ENCODE peak calls at places on chromosome 11, in nine cellular contexts. B is sigmoid colon, Y is suprapubic skin, F is esophagus squamous epithelium, L is A549, U is K562, G is stomach, I is spleen, M is NB4. T is an unnamed sample.

GRCh38 chr11:78586452-78587046 is 11.9 kb upstream of the NARS2 start:
- DNase-seq in B (no peak), Y (no peak), F (no peak), L (peak), U (peak), G (no peak), I (no peak), M (peak), T (peak)

GRCh38 chr11:127223026-127223425 is 222.5 kb upstream of the KIRREL3 start:
- DNase-seq in B (no peak), Y (no peak), F (no peak), L (no peak), U (no peak), G (no peak), I (no peak), M (no peak), T (no peak)

GRCh38 chr11:40602866-40603578 is 856.4 kb downstream of the LRRC4C start:
- DNase-seq in B (no peak), Y (no peak), F (no peak), L (no peak), U (no peak), G (no peak), I (no peak), M (no peak), T (no peak)

GRCh38 chr11:124878497-124879228 is 13.4 kb downstream of the ROBO3 start:
- DNase-seq in B (no peak), Y (no peak), F (no peak), L (no peak), U (no peak), G (no peak), I (no peak), M (no peak), T (no peak)

GRCh38 chr11:130629039-130629438 is 180.6 kb downstream of the ADAMTS15 start:
- DNase-seq in B (no peak), Y (no peak), F (no peak), L (no peak), U (no peak), G (no peak), I (no peak), M (no peak), T (no peak)

GRCh38 chr11:114058026-114058706 is 1.3 kb upstream of the ZBTB16 start:
- DNase-seq in B (peak), Y (peak), F (no peak), L (no peak), U (no peak), G (no peak), I (no peak), M (no peak), T (no peak)

GRCh38 chr11:115959098-115959497 is 454.9 kb upstream of the CADM1 start:
- DNase-seq in B (no peak), Y (no peak), F (no peak), L (no peak), U (no peak), G (no peak), I (no peak), M (no peak), T (no peak)

GRCh38 chr11:8267280-8267679 is 3.6 kb upstream of the LMO1 start:
- DNase-seq in B (peak), Y (peak), F (no peak), L (no peak), U (no peak), G (no peak), I (peak), M (no peak), T (no peak)

GRCh38 chr11:124315052-124315451 is 1.3 kb upstream of the OR8D1 start:
- DNase-seq in B (no peak), Y (no peak), F (no peak), L (no peak), U (no peak), G (no peak), I (no peak), M (no peak), T (no peak)

GRCh38 chr11:8273281-8273680 is 9.6 kb upstream of the LMO1 start:
- DNase-seq in B (no peak), Y (no peak), F (no peak), L (no peak), U (no peak), G (no peak), I (no peak), M (no peak), T (peak)

GRCh38 chr11:10373340-10373739 is 68.5 kb downstream of the ADM start:
- DNase-seq in B (no peak), Y (no peak), F (no peak), L (no peak), U (no peak), G (no peak), I (no peak), M (no peak), T (no peak)

GRCh38 chr11:2510626-2511402 is 66.0 kb downstream of the KCNQ1 start:
- DNase-seq in B (no peak), Y (peak), F (no peak), L (no peak), U (peak), G (peak), I (peak), M (no peak), T (peak)

GRCh38 chr11:2990617-2991476 is 1.3 kb downstream of the NAP1L4 start:
- DNase-seq in B (no peak), Y (peak), F (no peak), L (peak), U (no peak), G (no peak), I (no peak), M (peak), T (peak)

GRCh38 chr11:9264381-9265210 is 554 bp downstream of the DENND5A start:
- DNase-seq in B (peak), Y (peak), F (peak), L (peak), U (no peak), G (peak), I (peak), M (peak), T (peak)

GRCh38 chr11:46105134-46105628 is 16.1 kb downstream of the PHF21A start:
- DNase-seq in B (no peak), Y (no peak), F (no peak), L (no peak), U (no peak), G (no peak), I (no peak), M (peak), T (no peak)

GRCh38 chr11:77003954-77004353 is 30.2 kb upstream of the B3GNT6 start:
- DNase-seq in B (no peak), Y (no peak), F (no peak), L (no peak), U (no peak), G (no peak), I (no peak), M (no peak), T (no peak)

GRCh38 chr11:124970925-124971324 is 16.9 kb downstream of the CCDC15 start:
- DNase-seq in B (no peak), Y (no peak), F (no peak), L (peak), U (no peak), G (no peak), I (no peak), M (peak), T (no peak)

GRCh38 chr11:126332221-126332711 is 23.2 kb upstream of the ST3GAL4 start:
- DNase-seq in B (no peak), Y (peak), F (no peak), L (no peak), U (no peak), G (no peak), I (peak), M (no peak), T (peak)

GRCh38 chr11:116207349-116207748 is 565.4 kb downstream of the BUD13 start:
- DNase-seq in B (no peak), Y (no peak), F (no peak), L (no peak), U (no peak), G (no peak), I (no peak), M (no peak), T (no peak)

GRCh38 chr11:134045799-134046635 is 22.9 kb upstream of the JAM3 start:
- DNase-seq in B (peak), Y (peak), F (no peak), L (no peak), U (no peak), G (no peak), I (peak), M (peak), T (no peak)

GRCh38 chr11:85663781-85664560 is 958 bp downstream of the CREBZF start:
- DNase-seq in B (peak), Y (peak), F (peak), L (peak), U (peak), G (peak), I (peak), M (peak), T (peak)

GRCh38 chr11:86800076-86800955 is at the start of gene PRSS23:
- DNase-seq in B (peak), Y (peak), F (no peak), L (peak), U (peak), G (peak), I (peak), M (no peak), T (peak)

DNA sequence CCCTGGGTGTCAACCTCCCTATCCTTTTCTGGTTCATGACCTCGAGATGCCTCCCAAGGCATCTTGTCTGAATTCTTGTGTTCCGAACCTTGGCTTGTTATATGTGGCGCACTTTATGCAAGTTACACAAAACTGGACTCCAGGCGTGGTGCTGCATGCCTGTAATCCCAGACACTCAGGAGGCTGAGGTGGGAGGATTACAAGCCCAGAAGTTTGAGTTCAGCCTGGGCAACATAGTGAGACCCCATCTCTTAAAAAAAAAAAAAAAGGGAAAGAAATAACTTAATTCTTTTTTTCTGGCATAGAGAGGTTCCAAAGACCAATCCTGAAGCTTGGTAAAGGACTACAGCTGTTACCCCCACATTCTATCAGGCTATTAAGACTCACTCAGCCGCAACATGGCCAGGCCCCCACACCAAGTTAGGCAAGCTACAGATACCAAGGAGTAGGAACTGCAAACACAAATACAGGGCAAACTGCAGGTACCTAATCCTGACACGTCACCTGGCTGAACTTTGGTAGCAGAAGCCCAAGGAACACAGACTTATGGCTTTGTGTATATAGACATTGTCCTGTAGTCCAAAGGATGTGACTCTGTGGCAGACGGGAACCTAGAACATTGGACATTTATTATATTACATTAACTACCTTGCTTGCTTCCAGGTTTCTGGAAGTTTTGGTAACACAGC is 1.3 kb downstream of the C11orf24 start:
- DNase-seq in B (no peak), Y (peak), F (no peak), L (no peak), U (no peak), G (no peak), I (no peak), M (no peak), T (no peak)
- TF ChIP-seq POLR2A in B (no peak), Y (no peak), F (no peak), L (no peak), U (no peak), G (no peak), I (no peak), M (no peak), T (no peak)

DNA sequence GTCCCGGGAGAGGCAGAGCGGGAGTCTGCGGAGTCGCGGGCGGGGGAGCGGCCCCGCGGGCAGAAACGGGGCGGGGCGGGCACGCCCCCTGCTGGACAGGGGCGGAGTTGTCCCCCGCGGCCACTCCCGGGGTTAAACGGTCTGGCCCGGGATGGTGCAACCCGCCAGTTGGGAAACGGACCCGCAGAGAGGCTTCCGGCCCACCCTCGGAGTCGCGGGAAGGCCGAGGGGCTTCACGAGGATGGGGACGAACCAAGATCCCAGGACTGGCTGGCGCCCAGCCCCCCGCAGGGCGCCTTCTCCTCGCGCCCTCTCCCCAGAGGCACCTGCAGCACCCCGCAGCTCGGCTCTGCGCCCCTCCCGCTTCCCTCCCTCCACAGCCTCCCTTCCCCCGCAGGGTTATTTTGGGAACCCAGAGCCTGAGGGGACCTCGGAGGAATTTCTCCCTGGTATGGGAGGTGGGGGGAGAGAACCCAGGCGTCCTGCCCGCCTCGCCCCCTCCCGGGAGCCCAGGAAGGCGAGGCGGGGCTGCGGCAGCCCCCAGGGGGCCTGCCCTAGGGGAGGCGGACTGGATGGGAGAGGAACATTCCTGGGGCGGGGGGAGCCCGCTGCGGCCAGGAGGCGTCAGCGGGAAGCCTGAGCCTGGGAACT is 877 bp downstream of the RASGRP2 start:
- DNase-seq in B (peak), Y (peak), F (no peak), L (peak), U (peak), G (peak), I (peak), M (peak), T (peak)
- TF ChIP-seq POLR2A in B (no peak), Y (no peak), F (no peak), L (no peak), U (no peak), G (no peak), I (no peak), M (peak), T (no peak)

DNA sequence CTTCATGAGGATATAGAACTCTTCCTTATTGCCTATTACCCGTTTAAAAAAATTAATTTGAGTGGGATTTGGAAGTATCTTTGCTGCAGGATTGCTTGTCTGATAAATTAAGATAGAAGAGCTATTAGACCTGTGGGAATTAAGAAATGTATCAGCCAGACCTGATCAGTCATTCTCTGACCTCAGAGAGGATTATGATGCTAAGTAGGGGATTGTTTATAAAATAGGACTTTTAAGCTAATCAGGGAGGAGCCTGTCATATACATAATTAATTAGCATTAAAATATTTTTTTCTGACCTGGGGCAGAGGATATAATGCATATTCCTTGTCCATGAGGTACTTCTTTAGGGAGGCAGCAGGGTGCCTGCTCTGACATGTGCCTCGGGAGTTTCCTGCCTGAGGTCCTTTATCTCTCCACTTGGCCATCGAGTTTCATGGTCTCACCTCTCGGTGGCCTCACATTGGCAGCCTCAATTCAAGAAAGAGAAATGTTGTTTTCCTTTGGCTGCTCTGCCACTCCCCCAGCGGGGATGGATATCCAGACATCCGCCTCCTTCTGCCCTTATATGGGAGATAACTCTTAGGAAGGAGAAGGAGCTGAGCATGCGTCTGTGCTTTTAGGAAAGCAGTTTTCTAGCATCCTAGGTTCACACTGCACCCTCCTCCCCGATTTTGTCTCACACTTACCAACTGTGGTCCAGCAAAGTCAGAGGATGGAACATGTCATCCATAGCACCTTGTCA is 41.1 kb downstream of the DIXDC1 start:
- DNase-seq in B (peak), Y (peak), F (no peak), L (no peak), U (no peak), G (no peak), I (no peak), M (no peak), T (peak)
- TF ChIP-seq POLR2A in B (no peak), Y (no peak), F (no peak), L (no peak), U (no peak), G (no peak), I (no peak), M (no peak), T (no peak)

DNA sequence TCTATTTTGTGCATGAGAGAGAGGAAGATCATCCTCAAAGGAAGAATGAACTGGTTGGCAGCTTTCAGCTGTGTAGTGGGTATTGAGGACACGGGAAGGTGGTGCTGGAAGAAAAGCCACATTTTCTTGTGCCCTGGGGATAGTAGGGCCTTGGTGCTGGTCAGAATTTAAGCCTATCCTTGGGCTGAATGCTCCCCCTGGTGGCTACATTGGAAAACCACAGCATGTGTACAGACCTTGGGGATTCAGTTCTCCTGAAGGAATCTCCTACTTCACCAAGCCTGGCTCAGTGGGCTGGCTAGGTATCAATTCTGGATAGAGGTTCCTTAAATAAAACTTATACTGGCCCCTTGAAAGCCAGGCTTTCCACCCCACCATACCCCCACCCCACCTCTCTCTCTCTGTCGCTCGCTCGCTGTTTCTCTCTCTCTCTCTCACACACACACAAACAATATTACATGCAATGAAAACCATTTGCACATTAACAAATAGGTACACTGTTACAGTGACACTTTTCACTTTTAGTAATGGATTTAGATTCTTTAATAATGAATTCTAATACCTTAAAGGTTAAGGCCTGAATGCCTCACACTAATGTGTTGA is 2.8 kb upstream of the OR51M1 start:
- DNase-seq in B (no peak), Y (no peak), F (no peak), L (peak), U (peak), G (peak), I (no peak), M (peak), T (peak)
- TF ChIP-seq POLR2A in B (no peak), Y (no peak), F (no peak), L (no peak), U (no peak), G (no peak), I (no peak), M (no peak), T (no peak)

GRCh38 chr11:41989173-41989572 is 529.7 kb upstream of the LRRC4C start:
- DNase-seq in B (no peak), Y (no peak), F (no peak), L (no peak), U (no peak), G (no peak), I (no peak), M (no peak), T (no peak)
- TF ChIP-seq POLR2A in B (no peak), Y (no peak), F (no peak), L (no peak), U (no peak), G (no peak), I (no peak), M (no peak), T (no peak)

GRCh38 chr11:60905551-60906113 is 753 bp downstream of the PRPF19 start:
- DNase-seq in B (peak), Y (no peak), F (no peak), L (no peak), U (no peak), G (no peak), I (peak), M (no peak), T (no peak)

GRCh38 chr11:60905047-60905446 is 1.3 kb downstream of the PRPF19 start:
- DNase-seq in B (no peak), Y (no peak), F (no peak), L (no peak), U (no peak), G (no peak), I (no peak), M (no peak), T (no peak)

GRCh38 chr11:60902625-60903024 is 3.8 kb downstream of the PRPF19 start:
- DNase-seq in B (peak), Y (no peak), F (no peak), L (no peak), U (no peak), G (no peak), I (no peak), M (no peak), T (no peak)

GRCh38 chr11:60908803-60909202 is 2.4 kb upstream of the PRPF19 start:
- DNase-seq in B (no peak), Y (no peak), F (no peak), L (no peak), U (no peak), G (no peak), I (no peak), M (no peak), T (no peak)

GRCh38 chr11:60906132-60906972 is at the start of gene PRPF19:
- DNase-seq in B (peak), Y (peak), F (peak), L (peak), U (peak), G (peak), I (peak), M (peak), T (peak)
- TF ChIP-seq POLR2A in B (peak), Y (no peak), F (no peak), L (peak), U (peak), G (no peak), I (peak), M (peak), T (peak)

T was measured in H54.